ENCODE peak calls at places on chromosome X, in eight cellular contexts. One of them, this sample, is unnamed.
A peak's percentile ranks its signal among the peaks of the same experiment; 100 is the strongest.

GRCh38 chrX:154308108-154308946 is 12.7 kb downstream of the TKTL1 start:
- DNase-seq in AG04449: no peak
- DNase-seq in progenitor cell of endocrine pancreas: peak; percentile 38
- DNase-seq in kidney: no peak
- DNase-seq in IMR-90: peak; percentile 10
- DNase-seq in HFF-Myc: no peak
- DNase-seq in tibial nerve: peak; percentile 78
- DNase-seq in left lung: peak; percentile 49
- DNase-seq in this sample: peak; percentile 52

GRCh38 chrX:105823092-105823454 is 734 bp downstream of the NRK start:
- DNase-seq in IMR-90: no peak
- DNase-seq in progenitor cell of endocrine pancreas: no peak
- DNase-seq in tibial nerve: no peak
- DNase-seq in kidney: peak; percentile 36
- DNase-seq in AG04449: no peak
- DNase-seq in left lung: no peak
- DNase-seq in HFF-Myc: no peak
- DNase-seq in this sample: no peak

GRCh38 chrX:331145-331771 is 12.7 kb upstream of the GTPBP6 start:
- DNase-seq in AG04449: no peak
- DNase-seq in progenitor cell of endocrine pancreas: no peak
- DNase-seq in tibial nerve: no peak
- DNase-seq in HFF-Myc: no peak
- DNase-seq in left lung: peak; percentile 30
- DNase-seq in kidney: peak; percentile 76
- DNase-seq in IMR-90: peak; percentile 28
- DNase-seq in this sample: no peak

GRCh38 chrX:149860445-149860844 is 20.5 kb upstream of the MAGEA8 start:
- DNase-seq in left lung: no peak
- DNase-seq in AG04449: no peak
- DNase-seq in kidney: no peak
- DNase-seq in tibial nerve: no peak
- DNase-seq in progenitor cell of endocrine pancreas: no peak
- DNase-seq in IMR-90: no peak
- DNase-seq in HFF-Myc: no peak
- DNase-seq in this sample: no peak

GRCh38 chrX:55486736-55487135 is 2.9 kb downstream of the USP51 start:
- DNase-seq in AG04449: no peak
- DNase-seq in left lung: no peak
- DNase-seq in tibial nerve: no peak
- DNase-seq in progenitor cell of endocrine pancreas: no peak
- DNase-seq in HFF-Myc: no peak
- DNase-seq in IMR-90: no peak
- DNase-seq in kidney: no peak
- DNase-seq in this sample: no peak

GRCh38 chrX:27439771-27440170 is 23.4 kb downstream of the PPP4R3C start:
- DNase-seq in tibial nerve: no peak
- DNase-seq in left lung: no peak
- DNase-seq in AG04449: no peak
- DNase-seq in progenitor cell of endocrine pancreas: no peak
- DNase-seq in HFF-Myc: no peak
- DNase-seq in kidney: no peak
- DNase-seq in IMR-90: no peak
- DNase-seq in this sample: no peak

GRCh38 chrX:153773741-153774575 is 6.9 kb upstream of the SRPK3 start:
- DNase-seq in HFF-Myc: no peak
- DNase-seq in tibial nerve: no peak
- DNase-seq in left lung: no peak
- DNase-seq in IMR-90: no peak
- DNase-seq in progenitor cell of endocrine pancreas: no peak
- DNase-seq in kidney: peak; percentile 73
- DNase-seq in AG04449: no peak
- DNase-seq in this sample: no peak

GRCh38 chrX:41796577-41796976 is 72.6 kb downstream of the GPR82 start:
- DNase-seq in left lung: no peak
- DNase-seq in IMR-90: no peak
- DNase-seq in kidney: no peak
- DNase-seq in tibial nerve: no peak
- DNase-seq in HFF-Myc: no peak
- DNase-seq in AG04449: no peak
- DNase-seq in progenitor cell of endocrine pancreas: no peak
- DNase-seq in this sample: no peak

GRCh38 chrX:24298191-24298590 is 15.7 kb downstream of the SUPT20HL2 start:
- DNase-seq in AG04449: no peak
- DNase-seq in kidney: no peak
- DNase-seq in left lung: no peak
- DNase-seq in IMR-90: peak; percentile 4
- DNase-seq in tibial nerve: no peak
- DNase-seq in progenitor cell of endocrine pancreas: no peak
- DNase-seq in HFF-Myc: no peak
- DNase-seq in this sample: no peak

GRCh38 chrX:133307637-133308485 is 89.7 kb upstream of the TFDP3 start:
- DNase-seq in AG04449: no peak
- DNase-seq in kidney: no peak
- DNase-seq in tibial nerve: no peak
- DNase-seq in left lung: no peak
- DNase-seq in progenitor cell of endocrine pancreas: no peak
- DNase-seq in IMR-90: no peak
- DNase-seq in HFF-Myc: no peak
- DNase-seq in this sample: no peak

GRCh38 chrX:135531813-135532212 is 11.4 kb downstream of the INTS6L start:
- DNase-seq in progenitor cell of endocrine pancreas: no peak
- DNase-seq in IMR-90: no peak
- DNase-seq in kidney: no peak
- DNase-seq in AG04449: no peak
- DNase-seq in tibial nerve: no peak
- DNase-seq in left lung: no peak
- DNase-seq in HFF-Myc: no peak
- DNase-seq in this sample: no peak

GRCh38 chrX:154142950-154143745 is 895 bp upstream of the OPN1LW start:
- DNase-seq in kidney: no peak
- DNase-seq in progenitor cell of endocrine pancreas: no peak
- DNase-seq in left lung: no peak
- DNase-seq in tibial nerve: no peak
- DNase-seq in HFF-Myc: no peak
- DNase-seq in AG04449: no peak
- DNase-seq in IMR-90: no peak
- DNase-seq in this sample: no peak

GRCh38 chrX:39843318-39843717 is 254.4 kb downstream of the BCOR start:
- DNase-seq in kidney: no peak
- DNase-seq in AG04449: no peak
- DNase-seq in left lung: no peak
- DNase-seq in HFF-Myc: no peak
- DNase-seq in tibial nerve: no peak
- DNase-seq in progenitor cell of endocrine pancreas: no peak
- DNase-seq in IMR-90: no peak
- DNase-seq in this sample: no peak

GRCh38 chrX:135086197-135086854 is 34.0 kb downstream of the ETDB start:
- DNase-seq in tibial nerve: peak; percentile 38
- DNase-seq in progenitor cell of endocrine pancreas: no peak
- DNase-seq in left lung: no peak
- DNase-seq in HFF-Myc: no peak
- DNase-seq in IMR-90: peak; percentile 61
- DNase-seq in AG04449: peak; percentile 2
- DNase-seq in kidney: no peak
- DNase-seq in this sample: no peak

GRCh38 chrX:146907391-146908240 is 93.1 kb upstream of the CXorf51A start:
- DNase-seq in HFF-Myc: no peak
- DNase-seq in progenitor cell of endocrine pancreas: no peak
- DNase-seq in kidney: no peak
- DNase-seq in IMR-90: no peak
- DNase-seq in left lung: no peak
- DNase-seq in AG04449: no peak
- DNase-seq in tibial nerve: no peak
- DNase-seq in this sample: no peak

GRCh38 chrX:15465896-15466651 is 27.1 kb downstream of the PIR start:
- DNase-seq in tibial nerve: no peak
- DNase-seq in AG04449: no peak
- DNase-seq in HFF-Myc: no peak
- DNase-seq in left lung: no peak
- DNase-seq in IMR-90: peak; percentile 7
- DNase-seq in kidney: no peak
- DNase-seq in progenitor cell of endocrine pancreas: no peak
- DNase-seq in this sample: no peak

GRCh38 chrX:41317487-41318208 is 16.3 kb upstream of the DDX3X start:
- DNase-seq in AG04449: no peak
- DNase-seq in IMR-90: no peak
- DNase-seq in tibial nerve: no peak
- DNase-seq in HFF-Myc: no peak
- DNase-seq in kidney: no peak
- DNase-seq in left lung: no peak
- DNase-seq in progenitor cell of endocrine pancreas: no peak
- DNase-seq in this sample: no peak

GRCh38 chrX:152997337-152997736 is 3.4 kb upstream of the PNMA5 start:
- DNase-seq in progenitor cell of endocrine pancreas: no peak
- DNase-seq in left lung: no peak
- DNase-seq in IMR-90: no peak
- DNase-seq in AG04449: no peak
- DNase-seq in kidney: no peak
- DNase-seq in tibial nerve: no peak
- DNase-seq in HFF-Myc: no peak
- DNase-seq in this sample: no peak

GRCh38 chrX:34810364-34810763 is 132.2 kb upstream of the FAM47B start:
- DNase-seq in tibial nerve: no peak
- DNase-seq in kidney: no peak
- DNase-seq in HFF-Myc: peak; percentile 2
- DNase-seq in left lung: no peak
- DNase-seq in AG04449: no peak
- DNase-seq in progenitor cell of endocrine pancreas: no peak
- DNase-seq in IMR-90: peak; percentile 60
- DNase-seq in this sample: no peak

DNA sequence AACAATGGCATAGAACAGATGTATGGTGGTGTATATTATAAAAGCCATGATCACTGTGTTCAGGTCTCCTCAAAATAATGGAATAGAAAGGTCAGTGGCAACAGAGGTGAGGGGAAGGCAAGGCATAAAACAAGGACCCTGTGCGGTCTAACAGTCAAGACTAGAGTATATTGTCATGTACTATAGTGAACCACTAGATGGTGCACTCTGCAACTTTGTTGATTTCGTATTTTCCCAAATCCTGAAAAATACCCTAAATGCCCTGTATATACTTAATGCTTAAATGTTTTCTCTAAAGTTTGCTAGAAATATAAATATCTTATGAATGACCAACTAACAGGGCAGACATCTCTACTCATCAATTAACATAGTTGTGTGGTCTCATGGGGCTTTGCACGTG is 453.0 kb downstream of the PCDH11X start:
- DNase-seq in HFF-Myc: no peak
- DNase-seq in AG04449: no peak
- DNase-seq in kidney: no peak
- DNase-seq in left lung: no peak
- DNase-seq in IMR-90: peak; percentile 2
- DNase-seq in progenitor cell of endocrine pancreas: no peak
- DNase-seq in tibial nerve: no peak
- DNase-seq in this sample: no peak
- TF ChIP-seq CTCF in HFF-Myc: no peak
- TF ChIP-seq CTCF in AG04449: no peak
- TF ChIP-seq CTCF in kidney: no peak
- TF ChIP-seq CTCF in left lung: peak; percentile 28
- TF ChIP-seq CTCF in IMR-90: peak; percentile 42
- TF ChIP-seq CTCF in progenitor cell of endocrine pancreas: peak; percentile 70
- TF ChIP-seq CTCF in tibial nerve: peak; percentile 35
- TF ChIP-seq CTCF in this sample: no peak

GRCh38 chrX:103779156-103779555 is 2.5 kb downstream of the PLP1 start:
- DNase-seq in HFF-Myc: no peak
- DNase-seq in progenitor cell of endocrine pancreas: no peak
- DNase-seq in IMR-90: no peak
- DNase-seq in AG04449: no peak
- DNase-seq in tibial nerve: no peak
- DNase-seq in kidney: no peak
- DNase-seq in left lung: no peak
- DNase-seq in this sample: no peak

GRCh38 chrX:103776586-103776985 is at the start of gene PLP1:
- DNase-seq in IMR-90: no peak
- DNase-seq in AG04449: no peak
- DNase-seq in left lung: no peak
- DNase-seq in HFF-Myc: no peak
- DNase-seq in kidney: no peak
- DNase-seq in progenitor cell of endocrine pancreas: no peak
- DNase-seq in tibial nerve: no peak
- DNase-seq in this sample: no peak

GRCh38 chrX:103773445-103773844 is 3.2 kb upstream of the PLP1 start:
- DNase-seq in AG04449: no peak
- DNase-seq in HFF-Myc: no peak
- DNase-seq in kidney: no peak
- DNase-seq in left lung: no peak
- DNase-seq in tibial nerve: no peak
- DNase-seq in IMR-90: no peak
- DNase-seq in progenitor cell of endocrine pancreas: no peak
- DNase-seq in this sample: no peak

DNA sequence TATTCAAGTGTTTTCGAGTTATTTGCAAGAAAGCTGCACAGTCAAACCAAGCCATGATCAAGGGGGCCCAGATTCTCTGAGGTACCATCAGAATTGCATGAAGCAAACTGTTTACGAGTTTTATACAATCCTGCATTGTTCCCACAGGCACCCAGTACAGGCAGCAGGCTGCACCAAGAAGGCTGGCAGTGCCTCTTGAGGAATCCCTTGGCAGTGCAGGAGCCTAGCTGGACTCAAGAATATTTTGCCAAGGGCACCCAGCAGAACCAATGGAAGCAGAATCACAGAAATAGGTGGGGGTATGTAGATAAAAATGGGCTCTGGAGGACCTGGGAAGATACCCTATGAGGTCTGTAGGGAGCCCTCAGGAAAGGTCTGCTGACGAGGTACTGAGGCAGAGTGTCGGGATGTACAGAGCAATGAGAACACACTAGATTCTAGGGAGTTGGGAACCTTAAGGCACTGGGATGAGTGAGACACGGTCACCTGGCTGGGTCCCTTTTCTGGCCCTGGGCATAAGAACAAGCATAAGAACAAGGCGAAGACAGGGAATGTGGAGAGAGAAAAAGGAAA is 2.5 kb upstream of the PLP1 start:
- DNase-seq in AG04449: no peak
- DNase-seq in progenitor cell of endocrine pancreas: no peak
- DNase-seq in HFF-Myc: no peak
- DNase-seq in tibial nerve: no peak
- DNase-seq in IMR-90: peak; percentile 52
- DNase-seq in left lung: no peak
- DNase-seq in kidney: no peak
- DNase-seq in this sample: no peak
- TF ChIP-seq CTCF in AG04449: peak; percentile 36
- TF ChIP-seq CTCF in progenitor cell of endocrine pancreas: no peak
- TF ChIP-seq CTCF in HFF-Myc: peak; percentile 50
- TF ChIP-seq CTCF in tibial nerve: peak; percentile 56
- TF ChIP-seq CTCF in IMR-90: peak; percentile 57
- TF ChIP-seq CTCF in left lung: no peak
- TF ChIP-seq CTCF in kidney: no peak
- TF ChIP-seq CTCF in this sample: no peak

GRCh38 chrX:14344172-14344940 is 185.0 kb upstream of the GLRA2 start:
- DNase-seq in left lung: no peak
- DNase-seq in progenitor cell of endocrine pancreas: no peak
- DNase-seq in HFF-Myc: no peak
- DNase-seq in AG04449: no peak
- DNase-seq in tibial nerve: no peak
- DNase-seq in kidney: no peak
- DNase-seq in IMR-90: no peak
- DNase-seq in this sample: no peak
- TF ChIP-seq CTCF in left lung: no peak
- TF ChIP-seq CTCF in progenitor cell of endocrine pancreas: peak; percentile 31
- TF ChIP-seq CTCF in HFF-Myc: no peak
- TF ChIP-seq CTCF in AG04449: no peak
- TF ChIP-seq CTCF in tibial nerve: no peak
- TF ChIP-seq CTCF in kidney: no peak
- TF ChIP-seq CTCF in IMR-90: no peak
- TF ChIP-seq CTCF in this sample: no peak

GRCh38 chrX:30910124-30910860 is 21.2 kb upstream of the TAB3 start:
- DNase-seq in tibial nerve: no peak
- DNase-seq in left lung: no peak
- DNase-seq in IMR-90: peak; percentile 42
- DNase-seq in AG04449: no peak
- DNase-seq in kidney: no peak
- DNase-seq in progenitor cell of endocrine pancreas: no peak
- DNase-seq in HFF-Myc: no peak
- DNase-seq in this sample: no peak
- TF ChIP-seq CTCF in tibial nerve: no peak
- TF ChIP-seq CTCF in left lung: no peak
- TF ChIP-seq CTCF in IMR-90: no peak
- TF ChIP-seq CTCF in AG04449: no peak
- TF ChIP-seq CTCF in kidney: no peak
- TF ChIP-seq CTCF in progenitor cell of endocrine pancreas: no peak
- TF ChIP-seq CTCF in HFF-Myc: no peak
- TF ChIP-seq CTCF in this sample: no peak